ENCODE peak calls at places on chromosomes 4 and X, in nine cellular contexts. One of them, this sample, is unnamed.

GRCh38 chr4:65453398-65453797 is 216.9 kb downstream of the EPHA5 start:
- DNase-seq in midbrain: no peak
- DNase-seq in activated CD4-positive, alpha-beta T cell treated with anti-CD3 and anti-CD28 coated beads for 48 hours: no peak
- DNase-seq in cardiac muscle cell: no peak
- DNase-seq in foreskin fibroblast: no peak
- DNase-seq in DMS153: no peak
- DNase-seq in ovary: no peak
- DNase-seq in EL: no peak
- DNase-seq in NCI-H187: no peak
- DNase-seq in this sample: no peak

GRCh38 chr4:66574145-66574978 is 904.1 kb upstream of the EPHA5 start:
- DNase-seq in activated CD4-positive, alpha-beta T cell treated with anti-CD3 and anti-CD28 coated beads for 48 hours: no peak
- DNase-seq in cardiac muscle cell: peak; percentile 70
- DNase-seq in EL: peak; percentile 78
- DNase-seq in foreskin fibroblast: peak; percentile 18
- DNase-seq in DMS153: no peak
- DNase-seq in NCI-H187: no peak
- DNase-seq in ovary: no peak
- DNase-seq in midbrain: no peak
- DNase-seq in this sample: no peak

GRCh38 chr4:57040510-57040909 is 61.8 kb downstream of the POLR2B start:
- DNase-seq in EL: no peak
- DNase-seq in midbrain: no peak
- DNase-seq in NCI-H187: no peak
- DNase-seq in activated CD4-positive, alpha-beta T cell treated with anti-CD3 and anti-CD28 coated beads for 48 hours: no peak
- DNase-seq in cardiac muscle cell: no peak
- DNase-seq in foreskin fibroblast: no peak
- DNase-seq in ovary: no peak
- DNase-seq in DMS153: no peak
- DNase-seq in this sample: no peak

GRCh38 chr4:183920512-183920911 is 15.4 kb downstream of the STOX2 start:
- DNase-seq in NCI-H187: no peak
- DNase-seq in EL: no peak
- DNase-seq in foreskin fibroblast: no peak
- DNase-seq in midbrain: no peak
- DNase-seq in activated CD4-positive, alpha-beta T cell treated with anti-CD3 and anti-CD28 coated beads for 48 hours: no peak
- DNase-seq in ovary: no peak
- DNase-seq in cardiac muscle cell: no peak
- DNase-seq in DMS153: no peak
- DNase-seq in this sample: no peak

GRCh38 chr4:107901213-107901934 is 30.0 kb upstream of the CYP2U1 start:
- DNase-seq in NCI-H187: no peak
- DNase-seq in ovary: no peak
- DNase-seq in DMS153: no peak
- DNase-seq in midbrain: no peak
- DNase-seq in cardiac muscle cell: no peak
- DNase-seq in foreskin fibroblast: no peak
- DNase-seq in EL: no peak
- DNase-seq in activated CD4-positive, alpha-beta T cell treated with anti-CD3 and anti-CD28 coated beads for 48 hours: no peak
- DNase-seq in this sample: no peak

GRCh38 chr4:184782731-184783472 is 42.9 kb downstream of the ACSL1 start:
- DNase-seq in EL: no peak
- DNase-seq in ovary: no peak
- DNase-seq in DMS153: peak; percentile 76
- DNase-seq in NCI-H187: no peak
- DNase-seq in foreskin fibroblast: no peak
- DNase-seq in cardiac muscle cell: no peak
- DNase-seq in midbrain: no peak
- DNase-seq in activated CD4-positive, alpha-beta T cell treated with anti-CD3 and anti-CD28 coated beads for 48 hours: no peak
- DNase-seq in this sample: no peak

GRCh38 chr4:30726090-30726668 is 6.0 kb downstream of the PCDH7 start:
- DNase-seq in activated CD4-positive, alpha-beta T cell treated with anti-CD3 and anti-CD28 coated beads for 48 hours: no peak
- DNase-seq in ovary: no peak
- DNase-seq in cardiac muscle cell: no peak
- DNase-seq in midbrain: no peak
- DNase-seq in EL: no peak
- DNase-seq in DMS153: no peak
- DNase-seq in NCI-H187: no peak
- DNase-seq in foreskin fibroblast: no peak
- DNase-seq in this sample: no peak

GRCh38 chrX:16838202-16839066 is 31.7 kb downstream of the RBBP7 start:
- DNase-seq in ovary: no peak
- DNase-seq in activated CD4-positive, alpha-beta T cell treated with anti-CD3 and anti-CD28 coated beads for 48 hours: no peak
- DNase-seq in NCI-H187: no peak
- DNase-seq in EL: peak; percentile 84
- DNase-seq in foreskin fibroblast: peak; percentile 72
- DNase-seq in DMS153: no peak
- DNase-seq in cardiac muscle cell: peak; percentile 83
- DNase-seq in midbrain: no peak
- DNase-seq in this sample: no peak

GRCh38 chr4:26032142-26032541 is 118.1 kb downstream of the SMIM20 start:
- DNase-seq in EL: peak; percentile 72
- DNase-seq in DMS153: no peak
- DNase-seq in cardiac muscle cell: no peak
- DNase-seq in NCI-H187: no peak
- DNase-seq in ovary: no peak
- DNase-seq in midbrain: no peak
- DNase-seq in activated CD4-positive, alpha-beta T cell treated with anti-CD3 and anti-CD28 coated beads for 48 hours: no peak
- DNase-seq in foreskin fibroblast: peak; percentile 93
- DNase-seq in this sample: no peak

GRCh38 chr4:88027611-88028608 is 20.5 kb downstream of the PKD2 start:
- DNase-seq in DMS153: no peak
- DNase-seq in EL: peak; percentile 91
- DNase-seq in activated CD4-positive, alpha-beta T cell treated with anti-CD3 and anti-CD28 coated beads for 48 hours: peak; percentile 15
- DNase-seq in NCI-H187: no peak
- DNase-seq in ovary: no peak
- DNase-seq in cardiac muscle cell: peak; percentile 81
- DNase-seq in foreskin fibroblast: peak; percentile 84
- DNase-seq in midbrain: no peak
- DNase-seq in this sample: no peak

GRCh38 chrX:119391279-119391678 is 7.9 kb upstream of the SLC25A43 start:
- DNase-seq in activated CD4-positive, alpha-beta T cell treated with anti-CD3 and anti-CD28 coated beads for 48 hours: peak; percentile 4
- DNase-seq in DMS153: no peak
- DNase-seq in foreskin fibroblast: no peak
- DNase-seq in EL: peak; percentile 25
- DNase-seq in cardiac muscle cell: peak; percentile 55
- DNase-seq in ovary: no peak
- DNase-seq in NCI-H187: no peak
- DNase-seq in midbrain: no peak
- DNase-seq in this sample: no peak